ENCODE peak calls at places on chromosomes 1 and 21, in four cellular contexts. L is retina; M is stimulated activated effector memory CD8-positive, alpha-beta T cell treated with anti-CD3 and anti-CD28 coated beads, Interleukin-12 subunit alpha, Interleukin-12 subunit beta, amount 100 ng/mL, for 72 hours; S is fibroblast of lung. E is an unnamed sample.

GRCh38 chr1:202711949-202712635 is 1.8 kb upstream of the SYT2 start:
- DNase-seq in S (no peak), L (no peak), M (no peak), E (no peak)

GRCh38 chr1:230979389-230979716 is 459 bp downstream of the ARV1 start:
- DNase-seq in M (no peak), L (no peak), S (no peak), E (no peak)

GRCh38 chr1:156461781-156462647 is 38.6 kb downstream of the MEF2D start:
- DNase-seq in L (no peak), M (no peak), S (no peak), E (no peak)

GRCh38 chr1:40976952-40977690 is 2.4 kb upstream of the CTPS1 start:
- DNase-seq in S (peak), L (no peak), M (no peak), E (peak)

GRCh38 chr1:92167151-92167550 is 50.6 kb upstream of the C1orf146 start:
- DNase-seq in L (no peak), S (no peak), M (no peak), E (no peak)

GRCh38 chr21:33854604-33855003 is 61.0 kb downstream of the ATP5PO start:
- DNase-seq in L (no peak), M (no peak), S (no peak), E (no peak)

GRCh38 chr1:18654599-18654998 is 24.0 kb downstream of the PAX7 start:
- DNase-seq in M (no peak), L (no peak), S (no peak), E (no peak)

GRCh38 chr1:41882068-41882477 is 36.6 kb downstream of the HIVEP3 start:
- DNase-seq in L (no peak), S (no peak), M (no peak), E (no peak)

GRCh38 chr1:163535807-163536206 is 214.1 kb downstream of the NUF2 start:
- DNase-seq in S (peak), M (no peak), L (no peak), E (peak)

GRCh38 chr21:42640486-42640885 is 12.9 kb upstream of the PDE9A start:
- DNase-seq in M (no peak), L (no peak), S (no peak), E (no peak)

GRCh38 chr1:22745675-22746585 is 35.3 kb downstream of the EPHB2 start:
- DNase-seq in M (no peak), L (no peak), S (peak), E (peak)

GRCh38 chr1:119968068-119968492 is 71.8 kb upstream of the ADAM30 start:
- DNase-seq in L (peak), S (peak), M (peak), E (no peak)

E was measured in astrocyte.